ENCODE peak calls at places on chromosomes 16 and 17, in seven cellular contexts. One of them, this sample, is unnamed.

GRCh38 chr17:50297407-50297865 is 23.2 kb downstream of the TMEM92 start:
- DNase-seq in fibroblast of the aortic adventitia: peak
- DNase-seq in AG10803: peak
- DNase-seq in tibial artery: peak
- DNase-seq in AG09319: peak
- DNase-seq in epithelial cell of esophagus: peak
- DNase-seq in HL-60: peak
- DNase-seq in this sample: peak

GRCh38 chr17:49994085-49995054 is 654 bp downstream of the DLX3 start:
- DNase-seq in AG10803: no peak
- DNase-seq in fibroblast of the aortic adventitia: no peak
- DNase-seq in epithelial cell of esophagus: no peak
- DNase-seq in tibial artery: no peak
- DNase-seq in HL-60: no peak
- DNase-seq in AG09319: no peak
- DNase-seq in this sample: no peak

GRCh38 chr17:28751600-28752366 is 8.0 kb downstream of the TRAF4 start:
- DNase-seq in AG09319: no peak
- DNase-seq in AG10803: no peak
- DNase-seq in HL-60: no peak
- DNase-seq in epithelial cell of esophagus: no peak
- DNase-seq in tibial artery: no peak
- DNase-seq in fibroblast of the aortic adventitia: no peak
- DNase-seq in this sample: no peak

GRCh38 chr16:67430504-67431076 is 331 bp upstream of the HSD11B2 start:
- DNase-seq in AG10803: no peak
- DNase-seq in HL-60: no peak
- DNase-seq in epithelial cell of esophagus: peak
- DNase-seq in tibial artery: no peak
- DNase-seq in fibroblast of the aortic adventitia: no peak
- DNase-seq in AG09319: no peak
- DNase-seq in this sample: no peak

GRCh38 chr17:28716740-28717577 is 709 bp downstream of the RAB34 start:
- DNase-seq in fibroblast of the aortic adventitia: peak
- DNase-seq in HL-60: no peak
- DNase-seq in AG10803: peak
- DNase-seq in tibial artery: no peak
- DNase-seq in AG09319: no peak
- DNase-seq in epithelial cell of esophagus: peak
- DNase-seq in this sample: no peak

GRCh38 chr17:66711936-66712335 is 123.0 kb upstream of the CACNG5 start:
- DNase-seq in AG09319: no peak
- DNase-seq in HL-60: no peak
- DNase-seq in fibroblast of the aortic adventitia: no peak
- DNase-seq in epithelial cell of esophagus: peak
- DNase-seq in AG10803: peak
- DNase-seq in tibial artery: no peak
- DNase-seq in this sample: no peak

GRCh38 chr16:47388705-47389104 is 72.2 kb downstream of the ITFG1 start:
- DNase-seq in epithelial cell of esophagus: no peak
- DNase-seq in HL-60: no peak
- DNase-seq in tibial artery: no peak
- DNase-seq in AG09319: no peak
- DNase-seq in AG10803: no peak
- DNase-seq in fibroblast of the aortic adventitia: no peak
- DNase-seq in this sample: no peak

GRCh38 chr16:83971165-83972130 is 3.4 kb downstream of the NECAB2 start:
- DNase-seq in epithelial cell of esophagus: peak
- DNase-seq in tibial artery: no peak
- DNase-seq in fibroblast of the aortic adventitia: no peak
- DNase-seq in AG09319: no peak
- DNase-seq in AG10803: no peak
- DNase-seq in HL-60: no peak
- DNase-seq in this sample: no peak

GRCh38 chr17:491086-492014 is 138.7 kb upstream of the RPH3AL start:
- DNase-seq in epithelial cell of esophagus: peak
- DNase-seq in HL-60: peak
- DNase-seq in tibial artery: no peak
- DNase-seq in AG10803: peak
- DNase-seq in AG09319: no peak
- DNase-seq in fibroblast of the aortic adventitia: peak
- DNase-seq in this sample: no peak

GRCh38 chr17:17866897-17867296 is 30.1 kb upstream of the SREBF1 start:
- DNase-seq in epithelial cell of esophagus: no peak
- DNase-seq in tibial artery: no peak
- DNase-seq in AG09319: no peak
- DNase-seq in fibroblast of the aortic adventitia: no peak
- DNase-seq in HL-60: no peak
- DNase-seq in AG10803: no peak
- DNase-seq in this sample: no peak

GRCh38 chr17:8710766-8711165 is 33.9 kb downstream of the CCDC42 start:
- DNase-seq in AG10803: no peak
- DNase-seq in tibial artery: no peak
- DNase-seq in fibroblast of the aortic adventitia: no peak
- DNase-seq in AG09319: no peak
- DNase-seq in epithelial cell of esophagus: no peak
- DNase-seq in HL-60: no peak
- DNase-seq in this sample: no peak

GRCh38 chr17:35752471-35752870 is 568 bp downstream of the GAS2L2 start:
- DNase-seq in epithelial cell of esophagus: no peak
- DNase-seq in AG09319: no peak
- DNase-seq in HL-60: no peak
- DNase-seq in fibroblast of the aortic adventitia: no peak
- DNase-seq in AG10803: no peak
- DNase-seq in tibial artery: no peak
- DNase-seq in this sample: no peak

GRCh38 chr16:70706948-70707465 is 21.2 kb upstream of the MTSS2 start:
- DNase-seq in tibial artery: no peak
- DNase-seq in epithelial cell of esophagus: peak
- DNase-seq in fibroblast of the aortic adventitia: peak
- DNase-seq in AG09319: peak
- DNase-seq in HL-60: no peak
- DNase-seq in AG10803: peak
- DNase-seq in this sample: no peak

GRCh38 chr17:8630227-8630801 is at the start of gene MYH10:
- DNase-seq in HL-60: no peak
- DNase-seq in fibroblast of the aortic adventitia: no peak
- DNase-seq in epithelial cell of esophagus: no peak
- DNase-seq in AG10803: no peak
- DNase-seq in AG09319: no peak
- DNase-seq in tibial artery: no peak
- DNase-seq in this sample: no peak

GRCh38 chr16:82936941-82937551 is 310.3 kb downstream of the CDH13 start:
- DNase-seq in fibroblast of the aortic adventitia: peak
- DNase-seq in tibial artery: no peak
- DNase-seq in AG10803: peak
- DNase-seq in epithelial cell of esophagus: peak
- DNase-seq in HL-60: no peak
- DNase-seq in AG09319: no peak
- DNase-seq in this sample: no peak

GRCh38 chr16:20851601-20852000 is 45.3 kb downstream of the REXO5 start:
- DNase-seq in epithelial cell of esophagus: peak
- DNase-seq in AG10803: peak
- DNase-seq in fibroblast of the aortic adventitia: peak
- DNase-seq in AG09319: peak
- DNase-seq in HL-60: no peak
- DNase-seq in tibial artery: peak
- DNase-seq in this sample: no peak

GRCh38 chr17:33152793-33153192 is 140.3 kb downstream of the ASIC2 start:
- DNase-seq in HL-60: no peak
- DNase-seq in tibial artery: no peak
- DNase-seq in fibroblast of the aortic adventitia: no peak
- DNase-seq in AG10803: no peak
- DNase-seq in epithelial cell of esophagus: no peak
- DNase-seq in AG09319: no peak
- DNase-seq in this sample: no peak

GRCh38 chr16:82660078-82660645 is 33.4 kb downstream of the CDH13 start:
- DNase-seq in epithelial cell of esophagus: peak
- DNase-seq in tibial artery: no peak
- DNase-seq in AG10803: peak
- DNase-seq in HL-60: no peak
- DNase-seq in AG09319: no peak
- DNase-seq in fibroblast of the aortic adventitia: peak
- DNase-seq in this sample: no peak

GRCh38 chr17:50205111-50205821 is 3.8 kb upstream of the COL1A1 start:
- DNase-seq in epithelial cell of esophagus: no peak
- DNase-seq in HL-60: no peak
- DNase-seq in AG09319: no peak
- DNase-seq in fibroblast of the aortic adventitia: peak
- DNase-seq in tibial artery: peak
- DNase-seq in AG10803: peak
- DNase-seq in this sample: no peak

GRCh38 chr17:4733073-4733531 is 1.9 kb downstream of the MED11 start:
- DNase-seq in tibial artery: peak
- DNase-seq in epithelial cell of esophagus: peak
- DNase-seq in AG09319: no peak
- DNase-seq in fibroblast of the aortic adventitia: no peak
- DNase-seq in AG10803: no peak
- DNase-seq in HL-60: peak
- DNase-seq in this sample: no peak

GRCh38 chr17:39197380-39198185 is at the start of gene CACNB1:
- DNase-seq in HL-60: no peak
- DNase-seq in fibroblast of the aortic adventitia: peak
- DNase-seq in AG09319: no peak
- DNase-seq in epithelial cell of esophagus: peak
- DNase-seq in AG10803: peak
- DNase-seq in tibial artery: peak
- DNase-seq in this sample: peak

GRCh38 chr16:88754912-88755744 is 29.9 kb downstream of the PIEZO1 start:
- DNase-seq in AG09319: no peak
- DNase-seq in epithelial cell of esophagus: peak
- DNase-seq in HL-60: peak
- DNase-seq in tibial artery: no peak
- DNase-seq in AG10803: peak
- DNase-seq in fibroblast of the aortic adventitia: no peak
- DNase-seq in this sample: no peak
- TF ChIP-seq CTCF in AG09319: peak
- TF ChIP-seq CTCF in epithelial cell of esophagus: no peak
- TF ChIP-seq CTCF in HL-60: no peak
- TF ChIP-seq CTCF in tibial artery: no peak
- TF ChIP-seq CTCF in AG10803: peak
- TF ChIP-seq CTCF in fibroblast of the aortic adventitia: no peak
- TF ChIP-seq CTCF in this sample: no peak

GRCh38 chr16:63527404-63527803 is 1491.2 kb upstream of the CDH8 start:
- DNase-seq in AG10803: no peak
- DNase-seq in HL-60: no peak
- DNase-seq in AG09319: no peak
- DNase-seq in fibroblast of the aortic adventitia: no peak
- DNase-seq in epithelial cell of esophagus: no peak
- DNase-seq in tibial artery: no peak
- DNase-seq in this sample: no peak

GRCh38 chr16:63530974-63531373 is 1494.7 kb upstream of the CDH8 start:
- DNase-seq in fibroblast of the aortic adventitia: no peak
- DNase-seq in AG10803: no peak
- DNase-seq in AG09319: no peak
- DNase-seq in tibial artery: no peak
- DNase-seq in epithelial cell of esophagus: no peak
- DNase-seq in HL-60: no peak
- DNase-seq in this sample: no peak

DNA sequence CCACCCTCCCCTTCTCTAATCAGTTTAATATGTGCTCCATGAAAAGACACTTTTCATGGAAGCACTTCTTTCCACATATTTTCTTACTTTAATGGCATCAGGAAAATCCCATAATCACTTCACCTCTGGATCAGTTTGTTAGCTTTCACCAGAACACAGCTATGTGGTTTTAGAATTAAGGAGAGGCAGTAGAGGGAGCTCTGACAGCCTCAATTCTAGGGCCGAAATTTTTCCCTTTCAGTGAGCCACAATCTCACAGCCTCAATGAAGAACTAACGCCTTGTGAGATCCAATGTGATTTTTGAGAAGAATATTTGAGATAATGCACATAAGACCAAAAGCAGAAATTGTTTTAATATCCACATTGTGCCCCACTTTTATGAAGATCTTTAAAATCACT is 1494.0 kb upstream of the CDH8 start:
- DNase-seq in epithelial cell of esophagus: no peak
- DNase-seq in fibroblast of the aortic adventitia: no peak
- DNase-seq in HL-60: no peak
- DNase-seq in AG09319: no peak
- DNase-seq in tibial artery: no peak
- DNase-seq in AG10803: no peak
- DNase-seq in this sample: no peak
- TF ChIP-seq CTCF in epithelial cell of esophagus: peak
- TF ChIP-seq CTCF in fibroblast of the aortic adventitia: no peak
- TF ChIP-seq CTCF in HL-60: no peak
- TF ChIP-seq CTCF in AG09319: peak
- TF ChIP-seq CTCF in tibial artery: no peak
- TF ChIP-seq CTCF in AG10803: no peak
- TF ChIP-seq CTCF in this sample: no peak

GRCh38 chr16:59192551-59193199 is 458.6 kb upstream of the GOT2 start:
- DNase-seq in tibial artery: no peak
- DNase-seq in HL-60: peak
- DNase-seq in AG10803: peak
- DNase-seq in AG09319: no peak
- DNase-seq in epithelial cell of esophagus: peak
- DNase-seq in fibroblast of the aortic adventitia: no peak
- DNase-seq in this sample: no peak

GRCh38 chr16:59188029-59188428 is 453.9 kb upstream of the GOT2 start:
- DNase-seq in tibial artery: no peak
- DNase-seq in HL-60: no peak
- DNase-seq in AG09319: no peak
- DNase-seq in AG10803: no peak
- DNase-seq in epithelial cell of esophagus: no peak
- DNase-seq in fibroblast of the aortic adventitia: no peak
- DNase-seq in this sample: no peak
- TF ChIP-seq CTCF in tibial artery: no peak
- TF ChIP-seq CTCF in HL-60: no peak
- TF ChIP-seq CTCF in AG09319: no peak
- TF ChIP-seq CTCF in AG10803: no peak
- TF ChIP-seq CTCF in epithelial cell of esophagus: no peak
- TF ChIP-seq CTCF in fibroblast of the aortic adventitia: no peak
- TF ChIP-seq CTCF in this sample: no peak

DNA sequence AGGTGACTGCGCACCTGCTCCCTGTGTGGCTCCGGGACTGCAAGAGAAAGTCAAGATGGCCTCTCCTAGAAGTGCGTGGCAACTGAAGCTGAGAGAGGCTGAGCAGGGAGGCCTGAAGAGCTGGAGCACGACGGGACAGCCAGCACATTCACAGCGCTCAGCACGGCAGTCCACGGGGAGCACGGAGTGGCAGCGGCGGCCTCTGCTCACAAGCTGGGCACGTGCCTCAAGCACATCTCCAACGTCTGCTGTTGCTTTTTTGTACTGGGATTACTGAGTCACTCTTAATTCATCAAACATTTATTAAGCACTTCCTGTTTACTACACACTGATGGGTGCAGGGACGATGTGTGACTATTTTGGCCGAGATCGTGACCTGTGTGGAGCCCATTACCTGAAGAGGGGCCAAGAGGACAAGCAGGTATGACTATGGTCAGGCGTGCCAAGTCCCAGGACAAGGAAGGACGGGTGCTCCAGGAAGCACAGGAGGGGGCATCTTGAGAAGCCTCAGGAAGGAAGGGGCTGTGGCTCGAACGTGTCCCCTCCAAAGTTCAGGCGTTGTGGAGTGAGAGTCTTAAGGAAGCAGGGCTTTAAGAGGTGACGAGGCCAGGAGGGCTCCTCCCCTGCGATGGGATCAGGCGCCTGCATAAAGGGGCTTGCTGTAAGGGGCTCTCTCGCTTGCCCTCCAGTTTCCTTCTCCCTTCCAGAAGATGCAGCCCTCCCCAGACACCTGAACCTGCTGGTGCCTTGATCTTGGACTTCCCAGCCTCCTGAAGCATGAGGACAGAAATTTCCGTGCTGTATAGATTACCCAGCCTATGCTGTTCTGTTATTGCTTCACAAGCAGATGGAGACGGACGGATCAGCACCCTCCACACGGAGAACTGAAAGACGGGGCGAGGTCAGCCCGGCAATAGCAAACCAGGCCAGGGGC is 105.8 kb downstream of the ADCY9 start:
- DNase-seq in AG10803: no peak
- DNase-seq in HL-60: no peak
- DNase-seq in AG09319: no peak
- DNase-seq in tibial artery: no peak
- DNase-seq in epithelial cell of esophagus: no peak
- DNase-seq in fibroblast of the aortic adventitia: no peak
- DNase-seq in this sample: no peak
- TF ChIP-seq CTCF in AG10803: no peak
- TF ChIP-seq CTCF in HL-60: no peak
- TF ChIP-seq CTCF in AG09319: no peak
- TF ChIP-seq CTCF in tibial artery: no peak
- TF ChIP-seq CTCF in epithelial cell of esophagus: no peak
- TF ChIP-seq CTCF in fibroblast of the aortic adventitia: no peak
- TF ChIP-seq CTCF in this sample: no peak

This sample was measured in D721Med.